ENCODE peak calls at places on chromosomes 13 and 19, in five cellular contexts. V is heart left ventricle; L is kidney epithelial cell; A is ascending aorta; F is CD4-positive, alpha-beta T cell. G is an unnamed sample.

GRCh38 chr19:31107096-31107495 is 242.1 kb downstream of the TSHZ3 start:
- DNase-seq in V (no peak), L (no peak), A (no peak), F (no peak), G (no peak)

GRCh38 chr19:21439372-21439771 is 42.4 kb downstream of the ZNF493 start:
- DNase-seq in V (no peak), L (no peak), A (no peak), F (no peak), G (no peak)

GRCh38 chr19:7748756-7749155 is 1.4 kb upstream of the CD209 start:
- DNase-seq in V (no peak), L (no peak), A (no peak), F (no peak), G (no peak)

GRCh38 chr13:112928958-112929777 is 39.8 kb upstream of the MCF2L start:
- DNase-seq in V (no peak), L (no peak), A (no peak), F (no peak), G (no peak)

GRCh38 chr19:40232479-40232878 is 6.0 kb upstream of the CCNP start:
- DNase-seq in V (no peak), L (no peak), A (no peak), F (no peak), G (no peak)

GRCh38 chr13:23993439-23993980 is 96.2 kb upstream of the C1QTNF9B start:
- DNase-seq in V (no peak), L (no peak), A (no peak), F (no peak), G (no peak)

GRCh38 chr19:35363711-35364425 is 5.6 kb downstream of the FFAR3 start:
- DNase-seq in V (no peak), L (no peak), A (no peak), F (no peak), G (no peak)

GRCh38 chr13:93249259-93249917 is 22.8 kb downstream of the GPC6 start:
- DNase-seq in V (no peak), L (no peak), A (no peak), F (no peak), G (no peak)

GRCh38 chr19:58395220-58395978 is at the start of gene RNF225:
- DNase-seq in V (no peak), L (no peak), A (no peak), F (no peak), G (no peak)

GRCh38 chr13:31046711-31047279 is 114.3 kb downstream of the TEX26 start:
- DNase-seq in V (no peak), L (no peak), A (no peak), F (no peak), G (peak; percentile 57)

GRCh38 chr19:57803594-57804325 is 11.0 kb downstream of the ZNF552 start:
- DNase-seq in V (no peak), L (peak; percentile 83), A (no peak), F (no peak), G (peak; percentile 36)

GRCh38 chr19:6373096-6373812 is 660 bp downstream of the ALKBH7 start:
- DNase-seq in V (peak; percentile 98), L (peak; percentile 84), A (peak; percentile 93), F (peak; percentile 98), G (peak; percentile 100)

GRCh38 chr13:74570046-74570445 is 435.8 kb upstream of the KLF12 start:
- DNase-seq in V (no peak), L (no peak), A (no peak), F (no peak), G (no peak)

GRCh38 chr13:63438951-63439350 is 2023.3 kb upstream of the PCDH20 start:
- DNase-seq in V (no peak), L (no peak), A (no peak), F (no peak), G (no peak)

GRCh38 chr13:52701728-52702480 is 37.7 kb downstream of the CNMD start:
- DNase-seq in V (no peak), L (no peak), A (no peak), F (no peak), G (no peak)

GRCh38 chr19:4295972-4296771 is 6.0 kb downstream of the TMIGD2 start:
- DNase-seq in V (no peak), L (no peak), A (no peak), F (no peak), G (peak; percentile 45)

GRCh38 chr19:2221918-2222317 is 14.2 kb downstream of the PLEKHJ1 start:
- DNase-seq in V (no peak), L (no peak), A (no peak), F (no peak), G (peak; percentile 12)
- TF ChIP-seq CTCF in V (peak; percentile 20), L (peak; percentile 16), A (peak; percentile 23), F (no peak), G (peak; percentile 21)

GRCh38 chr19:50547385-50548190 is 20.6 kb downstream of the LRRC4B start:
- DNase-seq in V (no peak), L (no peak), A (no peak), F (no peak), G (no peak)
- H3K27me3 ChIP-seq in V (peaks cover 24% of the 10 kb centered on the region), L (peaks cover 21% of the 10 kb centered on the region), A (no peaks in the 10 kb centered on the region), F (peaks cover 30% of the 10 kb centered on the region), G (no peaks in the 10 kb centered on the region)

DNA sequence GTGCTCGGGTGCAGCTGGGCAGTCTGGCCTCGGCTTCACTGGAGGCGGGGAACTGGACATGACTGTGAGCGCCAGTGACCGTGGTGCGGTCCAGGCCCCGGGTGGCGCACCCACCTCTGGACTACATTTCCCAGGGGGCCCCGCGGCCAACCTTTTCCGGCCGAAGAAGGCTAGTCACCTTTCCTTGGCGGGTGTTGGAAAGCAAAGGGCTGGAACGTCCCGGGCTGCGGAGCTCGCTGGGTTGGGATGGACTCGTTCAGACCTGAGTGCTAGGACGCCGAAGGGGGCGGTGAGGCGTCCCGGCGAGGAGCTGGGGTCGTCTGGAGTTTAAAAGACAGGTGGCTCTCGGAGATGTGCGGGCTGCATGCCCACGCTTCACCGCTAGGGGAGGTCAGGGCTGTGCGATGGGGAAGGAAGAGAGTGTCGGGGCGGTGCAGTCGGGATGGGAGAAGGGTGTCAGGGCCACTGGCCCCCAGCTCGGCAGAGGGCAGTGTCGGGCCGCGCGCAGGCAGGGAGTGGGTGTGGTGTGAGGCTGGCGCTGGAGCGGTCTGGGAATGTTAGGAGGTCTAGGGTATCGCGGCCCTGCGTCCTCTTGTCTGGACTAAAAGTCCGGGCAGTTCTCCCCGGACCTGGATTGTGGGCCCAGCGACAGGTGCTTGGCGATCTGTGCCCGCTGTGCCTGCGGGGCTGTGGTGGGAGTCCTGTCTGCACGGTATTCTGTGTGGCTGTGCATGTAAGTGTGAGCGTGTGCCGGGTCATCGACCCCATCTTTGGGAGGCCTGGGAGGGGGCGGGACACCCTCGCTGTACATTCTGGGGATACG is 57.1 kb downstream of the ZNF568 start:
- DNase-seq in V (peak; percentile 90), L (peak; percentile 38), A (peak; percentile 30), F (peak; percentile 48), G (peak; percentile 87)
- TF ChIP-seq CTCF in V (peak; percentile 97), L (peak; percentile 89), A (peak; percentile 92), F (peak; percentile 97), G (peak; percentile 80)

GRCh38 chr13:20142019-20142926 is 18.6 kb downstream of the GJA3 start:
- DNase-seq in V (no peak), L (no peak), A (no peak), F (no peak), G (no peak)
- H3K27me3 ChIP-seq in V (peaks cover 29% of the 10 kb centered on the region), L (peaks cover 49% of the 10 kb centered on the region), A (peaks cover 3% of the 10 kb centered on the region), F (peaks cover 56% of the 10 kb centered on the region), G (no peaks in the 10 kb centered on the region)

DNA sequence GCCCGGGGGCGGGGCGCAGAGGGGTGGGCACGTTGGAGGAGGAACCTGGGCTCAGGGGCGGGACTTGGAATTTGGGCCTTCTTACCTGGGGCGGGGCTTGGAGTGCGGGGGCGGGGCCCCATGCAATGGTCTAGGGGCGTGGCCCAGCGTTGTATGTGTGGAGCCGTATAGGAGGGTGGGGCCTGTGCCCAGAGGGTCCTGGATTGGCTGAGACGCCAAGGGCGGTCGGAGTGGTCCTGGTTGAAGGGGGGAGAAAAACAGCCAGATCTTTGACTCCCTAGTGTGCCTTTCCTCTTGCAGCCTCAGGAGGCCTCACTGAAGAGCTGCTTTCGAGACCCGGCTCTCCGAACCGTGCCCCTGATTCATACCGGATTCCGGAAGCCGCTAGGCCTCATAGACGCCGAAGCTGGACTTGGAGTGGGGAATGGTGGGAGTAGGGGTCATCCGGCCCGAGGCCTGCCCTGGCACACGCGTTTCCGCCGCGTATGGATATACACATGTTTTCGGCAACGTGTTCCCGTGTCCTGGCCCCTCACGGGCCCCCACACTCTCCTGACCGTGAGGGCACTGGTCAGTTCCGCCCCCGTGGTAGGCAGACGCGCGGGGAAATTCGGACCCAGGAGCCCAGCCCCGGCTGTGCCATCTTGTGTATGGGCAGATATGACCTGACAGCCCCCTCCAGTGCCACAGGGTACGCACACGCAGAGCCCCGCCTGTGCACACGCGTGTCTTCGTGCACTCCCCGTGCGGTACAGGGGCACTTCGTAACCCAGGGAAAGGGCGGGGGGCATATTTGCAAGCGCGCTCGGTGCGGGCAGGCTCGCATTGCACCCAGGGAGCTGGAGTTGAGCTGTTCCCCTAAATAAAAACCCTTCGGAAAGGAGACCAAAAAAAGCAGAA is 661 bp upstream of the PRR12 start:
- DNase-seq in V (peak; percentile 97), L (peak; percentile 91), A (peak; percentile 87), F (peak; percentile 90), G (peak; percentile 99)
- TF ChIP-seq CTCF in V (no peak), L (no peak), A (no peak), F (no peak), G (peak; percentile 6)

GRCh38 chr13:111548301-111548700 is 227.9 kb downstream of the TEX29 start:
- DNase-seq in V (no peak), L (no peak), A (no peak), F (no peak), G (no peak)
- H3K27me3 ChIP-seq in V (no peaks in the 10 kb centered on the region), L (no peaks in the 10 kb centered on the region), A (no peaks in the 10 kb centered on the region), F (no peaks in the 10 kb centered on the region), G (peaks cover 23% of the 10 kb centered on the region)

G was measured in cardiac muscle cell.